ENCODE peak calls at places on chromosome 21, in six cellular contexts. H, S, P, D, A and F are unnamed samples.

GRCh38 chr21:19712441-19712840 is 1285.8 kb upstream of the NCAM2 start:
- DNase-seq in A (no peak), P (no peak), S (no peak), H (no peak), D (no peak), F (no peak)

GRCh38 chr21:36048357-36048756 is 12.0 kb downstream of the SETD4 start:
- DNase-seq in D (no peak), S (no peak), A (no peak), H (no peak), P (no peak), F (no peak)

GRCh38 chr21:25107708-25108107 is 499.6 kb downstream of the MRPL39 start:
- DNase-seq in A (no peak), D (no peak), S (peak; percentile 79), P (no peak), H (no peak), F (peak; percentile 7)

GRCh38 chr21:15208787-15209186 is 144.0 kb upstream of the NRIP1 start:
- DNase-seq in S (no peak), D (no peak), H (no peak), P (no peak), A (no peak), F (no peak)

GRCh38 chr21:21183092-21183491 is 184.9 kb downstream of the NCAM2 start:
- DNase-seq in D (no peak), S (no peak), H (no peak), P (no peak), A (no peak), F (no peak)

GRCh38 chr21:44267655-44268142 is 6.0 kb upstream of the DNMT3L start:
- DNase-seq in S (no peak), P (no peak), A (no peak), H (peak; percentile 52), D (no peak), F (no peak)

GRCh38 chr21:42092805-42093590 is 21.9 kb downstream of the UMODL1 start:
- DNase-seq in H (no peak), S (no peak), D (no peak), P (no peak), A (no peak), F (peak; percentile 27)

GRCh38 chr21:29208666-29209059 is 78.2 kb downstream of the MAP3K7CL start:
- DNase-seq in P (no peak), H (no peak), S (peak; percentile 87), D (no peak), A (no peak), F (peak; percentile 83)

GRCh38 chr21:42665026-42665425 is 11.6 kb downstream of the PDE9A start:
- DNase-seq in H (no peak), S (no peak), D (no peak), A (no peak), P (no peak), F (no peak)

GRCh38 chr21:32184485-32184884 is 94.4 kb downstream of the MIS18A start:
- DNase-seq in A (no peak), S (no peak), P (no peak), D (no peak), H (no peak), F (no peak)

GRCh38 chr21:44329971-44330681 is 9.1 kb downstream of the CFAP410 start:
- DNase-seq in D (no peak), A (no peak), H (no peak), S (no peak), P (no peak), F (no peak)

GRCh38 chr21:26437326-26438009 is 135.6 kb downstream of the CYYR1 start:
- DNase-seq in P (no peak), A (no peak), H (no peak), S (peak; percentile 88), D (no peak), F (no peak)

GRCh38 chr21:42839271-42840231 is 39.8 kb downstream of the WDR4 start:
- DNase-seq in H (no peak), A (no peak), D (no peak), S (no peak), P (peak; percentile 9), F (no peak)

GRCh38 chr21:31974454-31974985 is 101.7 kb downstream of the HUNK start:
- DNase-seq in S (no peak), A (no peak), H (no peak), D (no peak), P (no peak), F (no peak)

GRCh38 chr21:27806261-27806660 is 839.4 kb upstream of the ADAMTS5 start:
- DNase-seq in A (no peak), H (no peak), D (no peak), S (no peak), P (no peak), F (peak; percentile 39)

GRCh38 chr21:37554661-37555379 is 188.2 kb downstream of the DYRK1A start:
- DNase-seq in A (no peak), S (no peak), P (no peak), D (no peak), H (no peak), F (no peak)

GRCh38 chr21:32412162-32412997 is at the start of gene EVA1C:
- DNase-seq in A (peak; percentile 44), S (peak; percentile 59), P (peak; percentile 78), D (peak; percentile 80), H (peak; percentile 74), F (no peak)

GRCh38 chr21:26925636-26926035 is 41.3 kb downstream of the ADAMTS5 start:
- DNase-seq in D (no peak), H (no peak), P (no peak), A (no peak), S (no peak), F (no peak)

GRCh38 chr21:39510240-39510639 is 58.5 kb downstream of the SH3BGR start:
- DNase-seq in D (no peak), S (no peak), H (no peak), P (no peak), A (no peak), F (no peak)

GRCh38 chr21:35995522-35996088 is 64.7 kb downstream of the SETD4 start:
- DNase-seq in A (no peak), D (no peak), P (no peak), H (no peak), S (no peak), F (no peak)

GRCh38 chr21:43645987-43646386 is 13.3 kb downstream of the HSF2BP start:
- DNase-seq in H (no peak), S (no peak), P (no peak), A (no peak), D (no peak), F (no peak)

GRCh38 chr21:22842875-22843274 is 1844.7 kb downstream of the NCAM2 start:
- DNase-seq in S (no peak), H (no peak), D (no peak), A (no peak), P (no peak), F (no peak)

GRCh38 chr21:15483138-15483780 is 246.5 kb upstream of the USP25 start:
- DNase-seq in P (peak; percentile 83), D (peak; percentile 89), S (peak; percentile 95), H (peak; percentile 82), A (peak; percentile 62), F (peak; percentile 80)

GRCh38 chr21:44871576-44872265 is 1.8 kb downstream of the PTTG1IP start:
- DNase-seq in D (no peak), H (peak; percentile 60), A (no peak), S (peak; percentile 91), P (no peak), F (peak; percentile 88)

GRCh38 chr21:30282850-30283249 is at the start of gene KRTAP24-1:
- DNase-seq in P (no peak), D (no peak), H (no peak), A (no peak), S (no peak), F (no peak)

GRCh38 chr21:18725653-18726052 is 322.1 kb upstream of the TMPRSS15 start:
- DNase-seq in D (no peak), H (no peak), S (no peak), A (no peak), P (no peak), F (no peak)

GRCh38 chr21:26842976-26843911 is 2.0 kb downstream of the ADAMTS1 start:
- DNase-seq in S (peak; percentile 97), P (peak; percentile 95), A (peak; percentile 14), H (peak; percentile 94), D (peak; percentile 95), F (peak; percentile 96)

GRCh38 chr21:42279341-42279871 is 35.8 kb downstream of the TFF3 start:
- DNase-seq in P (no peak), S (no peak), H (no peak), A (no peak), D (no peak), F (no peak)

GRCh38 chr21:26405735-26406361 is 167.2 kb downstream of the CYYR1 start:
- DNase-seq in D (no peak), S (peak; percentile 79), A (no peak), P (no peak), H (no peak), F (peak; percentile 79)

GRCh38 chr21:21631961-21632360 is 633.8 kb downstream of the NCAM2 start:
- DNase-seq in P (no peak), A (no peak), D (peak; percentile 7), S (peak; percentile 13), H (no peak), F (no peak)

GRCh38 chr21:39775816-39776215 is 30.8 kb downstream of the IGSF5 start:
- DNase-seq in P (no peak), A (no peak), D (no peak), S (no peak), H (no peak), F (no peak)

GRCh38 chr21:42063578-42064521 is 7.3 kb upstream of the UMODL1 start:
- DNase-seq in S (no peak), H (no peak), P (no peak), D (no peak), A (no peak), F (no peak)